ENCODE peak calls at places on chromosomes 6 and 20, in seven cellular contexts. W is endothelial cell of umbilical vein, J is H4, I is epithelial cell of prostate, L is activated gamma-delta T cell, P is EH, X is NCI-H146. E is an unnamed sample.

GRCh38 chr6:109297719-109298118 is 84.5 kb downstream of the CD164 start:
- DNase-seq in W (no peak), J (no peak), I (no peak), L (no peak), P (no peak), X (no peak), E (no peak)

GRCh38 chr20:42779216-42779615 is 410.5 kb downstream of the PTPRT start:
- DNase-seq in W (no peak), J (no peak), I (no peak), L (no peak), P (no peak), X (no peak), E (no peak)

GRCh38 chr6:41589223-41589622 is 43.0 kb downstream of the FOXP4 start:
- DNase-seq in W (no peak), J (no peak), I (no peak), L (no peak), P (no peak), X (no peak), E (no peak)

GRCh38 chr6:160523223-160523622 is 140.9 kb downstream of the LPA start:
- DNase-seq in W (no peak), J (no peak), I (no peak), L (no peak), P (no peak), X (no peak), E (no peak)

GRCh38 chr6:110173506-110174132 is 5.9 kb downstream of the WASF1 start:
- DNase-seq in W (no peak), J (no peak), I (no peak), L (no peak), P (peak), X (no peak), E (peak)

GRCh38 chr6:75029333-75029732 is 176.5 kb downstream of the COL12A1 start:
- DNase-seq in W (no peak), J (no peak), I (no peak), L (no peak), P (no peak), X (no peak), E (no peak)

GRCh38 chr20:2304180-2304579 is 8.4 kb downstream of the TGM3 start:
- DNase-seq in W (no peak), J (no peak), I (no peak), L (no peak), P (no peak), X (no peak), E (no peak)

GRCh38 chr6:91042656-91043055 is 455.8 kb upstream of the MAP3K7 start:
- DNase-seq in W (no peak), J (no peak), I (no peak), L (no peak), P (no peak), X (no peak), E (peak)

GRCh38 chr20:39623584-39624234 is 661.6 kb downstream of the DHX35 start:
- DNase-seq in W (peak), J (no peak), I (peak), L (no peak), P (no peak), X (no peak), E (no peak)

GRCh38 chr6:125944434-125944816 is 12.1 kb upstream of the HINT3 start:
- DNase-seq in W (peak), J (peak), I (no peak), L (no peak), P (peak), X (no peak), E (peak)

GRCh38 chr6:132198040-132198439 is 203.2 kb downstream of the MOXD1 start:
- DNase-seq in W (no peak), J (no peak), I (no peak), L (no peak), P (peak), X (no peak), E (no peak)

GRCh38 chr20:41136336-41136694 is 1.0 kb upstream of the PLCG1 start:
- DNase-seq in W (no peak), J (no peak), I (no peak), L (no peak), P (no peak), X (no peak), E (no peak)